ENCODE peak calls at places on chromosomes 1 and 21, in nine cellular contexts. A, Q, M, D, V, S, W, R and U are unnamed samples.

GRCh38 chr1:164519426-164519825 is 39.6 kb upstream of the PBX1 start:
- DNase-seq in R (no peak), M (no peak), A (no peak), S (no peak), V (no peak), Q (no peak), W (no peak), D (no peak), U (no peak)

GRCh38 chr1:109391161-109391556 is 6.6 kb downstream of the SORT1 start:
- DNase-seq in S (no peak), D (no peak), W (no peak), Q (no peak), A (no peak), M (no peak), R (no peak), V (no peak), U (no peak)

GRCh38 chr1:101738475-101738874 is 258.3 kb downstream of the OLFM3 start:
- DNase-seq in D (no peak), R (no peak), Q (no peak), V (no peak), A (no peak), S (no peak), M (no peak), W (peak), U (no peak)

GRCh38 chr1:93581917-93582850 is 99.5 kb downstream of the BCAR3 start:
- DNase-seq in W (no peak), R (no peak), Q (no peak), V (no peak), A (no peak), M (no peak), D (no peak), S (no peak), U (no peak)

GRCh38 chr1:101451888-101452287 is 215.1 kb downstream of the S1PR1 start:
- DNase-seq in D (no peak), A (no peak), W (no peak), Q (no peak), M (no peak), S (no peak), R (no peak), V (no peak), U (no peak)

GRCh38 chr1:2237773-2238172 is 9.7 kb downstream of the SKI start:
- DNase-seq in V (no peak), R (peak), Q (no peak), M (no peak), S (no peak), W (no peak), D (no peak), A (no peak), U (no peak)

GRCh38 chr1:62045579-62045978 is 149.1 kb upstream of the L1TD1 start:
- DNase-seq in M (no peak), W (peak), D (no peak), R (peak), Q (no peak), S (no peak), A (no peak), V (no peak), U (peak)

GRCh38 chr21:46646541-46647154 is 11.2 kb downstream of the PRMT2 start:
- DNase-seq in S (no peak), D (no peak), A (no peak), V (no peak), Q (no peak), M (no peak), W (no peak), R (no peak), U (no peak)

GRCh38 chr1:147651466-147651865 is 18.9 kb downstream of the ACP6 start:
- DNase-seq in D (no peak), M (no peak), W (no peak), S (no peak), Q (no peak), V (no peak), R (no peak), A (no peak), U (no peak)

GRCh38 chr21:31520506-31521163 is 138.9 kb upstream of the SOD1 start:
- DNase-seq in V (no peak), D (no peak), S (no peak), M (no peak), W (no peak), Q (no peak), A (peak), R (no peak), U (no peak)

GRCh38 chr1:107277022-107277421 is 136.2 kb downstream of the NTNG1 start:
- DNase-seq in Q (no peak), A (peak), M (no peak), V (no peak), D (no peak), S (peak), R (peak), W (no peak), U (no peak)